ENCODE peak calls at places on chromosome 17, in ten cellular contexts. V, L, Q, Z, C, H, A, W, S and F are unnamed samples.

GRCh38 chr17:27206447-27206846 is 87.5 kb upstream of the WSB1 start:
- DNase-seq in V (no peak), L (no peak), Q (peak), Z (peak), C (peak), H (no peak), A (no peak), W (peak), S (no peak), F (peak)

GRCh38 chr17:77129568-77130301 is 11.0 kb upstream of the SEC14L1 start:
- DNase-seq in V (no peak), L (peak), Q (no peak), Z (no peak), C (no peak), H (no peak), A (peak), W (no peak), S (no peak), F (peak)

GRCh38 chr17:66260265-66260664 is 31.1 kb upstream of the APOH start:
- DNase-seq in V (no peak), L (no peak), Q (no peak), Z (no peak), C (no peak), H (no peak), A (no peak), W (no peak), S (no peak), F (no peak)

GRCh38 chr17:49581645-49581992 is 5.9 kb downstream of the NXPH3 start:
- DNase-seq in V (no peak), L (no peak), Q (no peak), Z (no peak), C (no peak), H (no peak), A (no peak), W (no peak), S (no peak), F (no peak)

GRCh38 chr17:82598256-82599011 is 49.8 kb downstream of the WDR45B start:
- DNase-seq in V (no peak), L (peak), Q (no peak), Z (peak), C (no peak), H (no peak), A (peak), W (no peak), S (no peak), F (peak)

GRCh38 chr17:80345321-80345720 is 69.6 kb upstream of the ENDOV start:
- DNase-seq in V (no peak), L (no peak), Q (no peak), Z (no peak), C (no peak), H (no peak), A (no peak), W (no peak), S (no peak), F (no peak)

GRCh38 chr17:78665952-78666920 is 89.0 kb upstream of the DNAH17 start:
- DNase-seq in V (no peak), L (no peak), Q (peak), Z (peak), C (no peak), H (no peak), A (peak), W (peak), S (peak), F (no peak)

GRCh38 chr17:28042721-28043291 is 329 bp downstream of the NLK start:
- DNase-seq in V (no peak), L (no peak), Q (no peak), Z (no peak), C (no peak), H (no peak), A (no peak), W (no peak), S (no peak), F (no peak)

GRCh38 chr17:58966208-58966607 is 140.5 kb downstream of the TRIM37 start:
- DNase-seq in V (no peak), L (no peak), Q (no peak), Z (no peak), C (no peak), H (no peak), A (no peak), W (no peak), S (no peak), F (no peak)

GRCh38 chr17:61116577-61116976 is 283.1 kb upstream of the TBX2 start:
- DNase-seq in V (no peak), L (no peak), Q (no peak), Z (no peak), C (no peak), H (no peak), A (no peak), W (no peak), S (no peak), F (no peak)
- H3K4me3 ChIP-seq in V (no peak), L (no peak), Q (no peak), Z (no peak), C (no peak), H (no peak), A (no peak), W (no peak), S (no peak), F (no peak)

GRCh38 chr17:42103221-42103954 is 5.1 kb upstream of the ZNF385C start:
- DNase-seq in V (no peak), L (no peak), Q (no peak), Z (no peak), C (no peak), H (no peak), A (no peak), W (no peak), S (no peak), F (no peak)

GRCh38 chr17:42097691-42098661 is at the start of gene ZNF385C:
- DNase-seq in V (no peak), L (no peak), Q (no peak), Z (no peak), C (peak), H (no peak), A (no peak), W (no peak), S (no peak), F (no peak)

GRCh38 chr17:42098747-42099399 is 600 bp upstream of the ZNF385C start:
- DNase-seq in V (no peak), L (no peak), Q (no peak), Z (no peak), C (peak), H (no peak), A (no peak), W (no peak), S (no peak), F (no peak)

GRCh38 chr17:42104264-42104663 is 6.0 kb upstream of the ZNF385C start:
- DNase-seq in V (no peak), L (no peak), Q (no peak), Z (no peak), C (no peak), H (no peak), A (no peak), W (no peak), S (no peak), F (no peak)

GRCh38 chr17:42101513-42102292 is 3.4 kb upstream of the ZNF385C start:
- DNase-seq in V (no peak), L (peak), Q (peak), Z (peak), C (peak), H (peak), A (peak), W (peak), S (peak), F (peak)
- TF ChIP-seq CTCF in V (peak), L (peak), Q (peak), Z (peak), C (peak), H (peak), A (peak), W (peak), S (peak), F (peak)

DNA sequence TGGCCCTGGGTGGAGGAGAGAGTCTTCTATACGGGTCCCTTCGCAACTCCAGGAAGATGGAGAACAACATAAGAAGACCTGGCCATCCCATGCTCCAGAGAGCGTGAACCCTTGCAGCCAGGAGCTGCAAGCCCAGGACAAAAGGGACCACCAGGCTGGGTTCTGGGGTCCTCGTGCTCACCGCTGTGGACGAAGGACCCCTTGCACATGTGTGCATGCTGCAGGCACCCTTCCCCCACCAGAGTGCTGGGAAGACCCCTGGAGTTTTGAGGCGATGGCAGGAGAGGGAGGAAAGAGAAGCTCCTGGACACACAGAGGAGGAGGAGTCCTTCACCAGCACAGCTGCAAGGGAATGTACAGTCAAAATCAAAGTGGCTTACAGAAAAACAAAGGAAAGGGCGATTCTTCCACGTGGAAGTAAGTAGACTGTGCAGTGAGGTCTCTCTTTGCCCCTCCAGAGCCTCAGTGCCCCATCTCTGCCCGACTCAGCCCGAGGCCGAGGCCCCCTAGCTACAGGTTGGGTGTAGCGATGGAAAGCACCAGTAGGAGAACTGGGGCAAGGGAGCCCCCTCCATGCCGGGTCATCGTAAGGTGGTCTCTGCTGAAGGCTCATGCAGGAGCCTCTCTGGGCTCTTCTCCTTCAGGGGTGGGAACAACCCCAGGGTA is 51.3 kb downstream of the PIMREG start:
- DNase-seq in V (no peak), L (no peak), Q (no peak), Z (no peak), C (no peak), H (no peak), A (no peak), W (no peak), S (no peak), F (no peak)
- H3K4me3 ChIP-seq in V (no peak), L (no peak), Q (no peak), Z (no peak), C (peak), H (no peak), A (no peak), W (no peak), S (no peak), F (no peak)

DNA sequence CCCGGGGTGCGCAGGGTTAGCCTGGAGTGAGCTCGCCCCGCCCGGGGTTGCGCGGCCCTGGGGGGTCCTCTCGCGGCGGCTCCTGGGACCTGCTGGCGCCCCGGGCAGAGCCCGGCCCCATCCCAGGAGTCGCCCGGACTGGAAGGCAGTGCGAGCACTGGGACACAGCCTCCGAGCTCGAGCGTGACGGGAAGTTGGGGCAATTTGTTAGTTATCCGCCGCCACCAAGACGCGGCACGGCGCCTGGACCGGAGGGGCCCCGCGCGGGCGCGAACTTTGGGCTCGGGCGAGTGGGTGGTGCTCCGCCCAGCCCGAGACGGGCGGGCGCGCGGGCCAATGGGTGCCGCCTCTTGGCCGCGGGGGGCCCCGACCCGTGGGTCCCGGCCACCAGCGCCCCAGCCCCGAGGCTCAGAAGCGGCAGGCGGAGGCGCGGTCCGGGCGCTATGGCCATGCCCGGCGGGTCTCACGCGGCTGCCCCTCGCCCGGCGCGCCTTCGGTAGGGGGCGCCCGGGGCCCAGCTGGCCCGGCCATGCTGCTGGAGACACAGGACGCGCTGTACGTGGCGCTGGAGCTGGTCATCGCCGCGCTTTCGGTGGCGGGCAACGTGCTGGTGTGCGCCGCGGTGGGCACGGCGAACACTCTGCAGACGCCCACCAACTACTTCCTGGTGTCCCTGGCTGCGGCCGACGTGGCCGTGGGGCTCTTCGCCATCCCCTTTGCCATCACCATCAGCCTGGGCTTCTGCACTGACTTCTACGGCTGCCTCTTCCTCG is at the start of gene ADORA2B:
- DNase-seq in V (no peak), L (peak), Q (peak), Z (peak), C (peak), H (peak), A (peak), W (peak), S (peak), F (peak)
- TF ChIP-seq CTCF in V (peak), L (peak), Q (peak), Z (peak), C (peak), H (peak), A (peak), W (peak), S (peak), F (no peak)

GRCh38 chr17:48111937-48112241 is 4.3 kb downstream of the SNX11 start:
- DNase-seq in V (no peak), L (no peak), Q (no peak), Z (no peak), C (no peak), H (no peak), A (no peak), W (no peak), S (no peak), F (no peak)

GRCh38 chr17:48110722-48111121 is 3.2 kb downstream of the SNX11 start:
- DNase-seq in V (no peak), L (no peak), Q (no peak), Z (no peak), C (no peak), H (no peak), A (no peak), W (peak), S (no peak), F (no peak)

GRCh38 chr17:48107137-48108055 is at the start of gene SNX11:
- DNase-seq in V (no peak), L (peak), Q (peak), Z (peak), C (peak), H (peak), A (peak), W (peak), S (peak), F (peak)

GRCh38 chr17:48113201-48113676 is 5.7 kb downstream of the SNX11 start:
- DNase-seq in V (no peak), L (no peak), Q (no peak), Z (no peak), C (no peak), H (no peak), A (no peak), W (peak), S (no peak), F (no peak)
- H3K4me3 ChIP-seq in V (no peak), L (no peak), Q (no peak), Z (no peak), C (no peak), H (no peak), A (no peak), W (peak), S (no peak), F (no peak)

GRCh38 chr17:39153541-39154111 is 2.2 kb upstream of the PLXDC1 start:
- DNase-seq in V (no peak), L (peak), Q (peak), Z (peak), C (peak), H (peak), A (peak), W (peak), S (peak), F (peak)
- TF ChIP-seq CTCF in V (peak), L (peak), Q (no peak), Z (peak), C (no peak), H (no peak), A (peak), W (no peak), S (peak), F (peak)

DNA sequence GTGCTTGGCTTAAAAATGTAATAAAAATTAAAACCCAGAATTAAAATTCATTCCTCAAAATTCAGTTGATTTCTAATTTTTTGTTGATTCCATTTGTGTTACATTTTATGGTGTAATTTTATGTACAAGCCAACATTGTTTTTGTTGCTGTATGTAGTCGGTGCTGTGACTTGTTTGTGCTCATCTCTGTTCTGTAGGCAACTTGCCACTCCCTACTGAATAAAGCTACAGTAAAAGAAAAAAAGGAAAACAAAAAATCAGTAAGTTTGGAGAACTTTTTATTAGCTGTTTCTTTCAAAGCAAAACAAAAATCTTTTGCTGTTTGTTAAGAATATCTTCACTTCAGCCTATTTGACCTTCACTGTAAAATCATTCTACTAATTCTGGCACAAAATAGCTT is 44.3 kb downstream of the OMG start:
- DNase-seq in V (no peak), L (no peak), Q (no peak), Z (no peak), C (no peak), H (no peak), A (no peak), W (no peak), S (no peak), F (no peak)
- H3K4me3 ChIP-seq in V (no peak), L (no peak), Q (no peak), Z (no peak), C (no peak), H (no peak), A (no peak), W (no peak), S (no peak), F (no peak)

DNA sequence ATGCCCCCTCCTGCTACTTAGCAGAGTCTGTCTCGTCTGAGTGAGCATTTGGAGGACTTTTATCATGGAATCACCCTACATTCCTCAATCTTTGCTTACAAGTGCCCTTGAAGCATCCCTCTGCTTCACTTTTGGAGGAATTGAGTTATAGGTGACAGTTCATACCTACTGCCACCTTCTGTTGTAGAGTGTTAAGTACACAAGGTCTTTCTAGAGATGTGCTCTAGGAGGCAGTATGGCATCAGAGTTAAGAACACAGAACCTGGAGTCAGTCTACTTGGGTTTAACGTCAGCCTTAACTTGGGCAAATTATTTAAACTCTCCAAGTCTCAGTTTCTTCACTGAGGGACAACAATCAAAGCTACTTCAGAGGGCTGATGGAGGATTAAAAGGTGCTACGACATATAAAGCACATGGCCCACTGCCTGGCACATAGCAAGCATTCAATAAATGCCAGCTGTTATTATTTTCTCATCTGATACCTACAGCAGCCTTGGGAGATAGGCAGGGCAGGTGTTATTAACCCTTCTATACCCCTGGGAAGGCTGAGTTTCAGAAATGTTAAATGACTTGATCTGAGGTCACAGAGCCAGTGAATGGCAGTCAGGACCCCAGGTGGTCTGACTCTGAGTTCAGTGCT is 62.2 kb downstream of the UTP18 start:
- DNase-seq in V (peak), L (peak), Q (peak), Z (peak), C (peak), H (no peak), A (peak), W (peak), S (no peak), F (peak)
- TF ChIP-seq CTCF in V (peak), L (peak), Q (peak), Z (peak), C (peak), H (peak), A (peak), W (peak), S (no peak), F (peak)

DNA sequence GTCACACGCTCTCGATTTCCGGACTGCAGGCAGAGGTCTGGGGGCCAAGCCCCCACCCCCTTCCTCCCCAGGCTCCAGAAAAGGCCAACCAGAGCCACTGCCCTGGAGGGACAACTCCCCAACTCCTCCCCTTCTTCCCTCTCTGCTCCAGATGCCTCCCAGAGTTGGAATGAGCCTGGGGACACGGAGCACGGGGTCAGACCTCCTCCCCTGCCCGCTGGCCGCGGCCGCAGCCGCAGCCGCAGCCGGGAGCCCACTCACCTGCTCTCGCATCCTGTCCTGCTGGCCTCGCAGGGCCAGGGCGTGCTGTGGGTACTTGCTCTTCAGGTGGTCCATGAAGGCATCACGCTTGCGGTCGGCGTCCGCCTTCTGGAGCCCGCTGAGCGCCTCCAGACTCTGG is 27.5 kb downstream of the SRCIN1 start:
- DNase-seq in V (no peak), L (no peak), Q (no peak), Z (no peak), C (peak), H (no peak), A (no peak), W (no peak), S (no peak), F (no peak)
- H3K4me3 ChIP-seq in V (no peak), L (no peak), Q (no peak), Z (no peak), C (peak), H (no peak), A (no peak), W (no peak), S (peak), F (no peak)